ENCODE peak calls at places on chromosomes 4 and X, in nine cellular contexts. One of them, this sample, is unnamed.

GRCh38 chrX:53456254-53456653 is 22.1 kb upstream of the HSD17B10 start:
- DNase-seq in fibroblast of lung: peak; percentile 48
- DNase-seq in WTC11: no peak
- DNase-seq in Karpas-422: no peak
- DNase-seq in SJSA1: peak; percentile 49
- DNase-seq in left lung: no peak
- DNase-seq in NB4: peak; percentile 45
- DNase-seq in GM23248: peak; percentile 78
- DNase-seq in RWPE2: no peak
- DNase-seq in this sample: no peak

GRCh38 chrX:123846598-123847038 is 13.2 kb upstream of the XIAP start:
- DNase-seq in fibroblast of lung: peak; percentile 61
- DNase-seq in WTC11: no peak
- DNase-seq in Karpas-422: no peak
- DNase-seq in SJSA1: no peak
- DNase-seq in left lung: no peak
- DNase-seq in NB4: no peak
- DNase-seq in GM23248: peak; percentile 66
- DNase-seq in RWPE2: no peak
- DNase-seq in this sample: no peak

GRCh38 chr4:185640809-185641675 is 105.7 kb upstream of the PDLIM3 start:
- DNase-seq in fibroblast of lung: peak; percentile 88
- DNase-seq in WTC11: no peak
- DNase-seq in Karpas-422: peak; percentile 64
- DNase-seq in SJSA1: peak; percentile 47
- DNase-seq in left lung: no peak
- DNase-seq in NB4: peak; percentile 57
- DNase-seq in GM23248: peak; percentile 86
- DNase-seq in RWPE2: no peak
- DNase-seq in this sample: peak; percentile 19

GRCh38 chr4:109818268-109818667 is 2.7 kb downstream of the GAR1 start:
- DNase-seq in fibroblast of lung: no peak
- DNase-seq in WTC11: no peak
- DNase-seq in Karpas-422: no peak
- DNase-seq in SJSA1: no peak
- DNase-seq in left lung: no peak
- DNase-seq in NB4: no peak
- DNase-seq in GM23248: no peak
- DNase-seq in RWPE2: no peak
- DNase-seq in this sample: no peak

GRCh38 chrX:30663317-30663716 is 10.1 kb downstream of the GK start:
- DNase-seq in fibroblast of lung: no peak
- DNase-seq in WTC11: no peak
- DNase-seq in Karpas-422: no peak
- DNase-seq in SJSA1: no peak
- DNase-seq in left lung: no peak
- DNase-seq in NB4: no peak
- DNase-seq in GM23248: no peak
- DNase-seq in RWPE2: no peak
- DNase-seq in this sample: no peak

GRCh38 chr4:130403221-130403620 is 1307.3 kb downstream of the C4orf33 start:
- DNase-seq in fibroblast of lung: no peak
- DNase-seq in WTC11: no peak
- DNase-seq in Karpas-422: no peak
- DNase-seq in SJSA1: no peak
- DNase-seq in left lung: no peak
- DNase-seq in NB4: no peak
- DNase-seq in GM23248: no peak
- DNase-seq in RWPE2: no peak
- DNase-seq in this sample: no peak

GRCh38 chr4:85607624-85608023 is 132.7 kb downstream of the ARHGAP24 start:
- DNase-seq in fibroblast of lung: no peak
- DNase-seq in WTC11: no peak
- DNase-seq in Karpas-422: peak; percentile 90
- DNase-seq in SJSA1: no peak
- DNase-seq in left lung: no peak
- DNase-seq in NB4: no peak
- DNase-seq in GM23248: no peak
- DNase-seq in RWPE2: no peak
- DNase-seq in this sample: no peak

GRCh38 chrX:16239211-16239610 is 71.9 kb downstream of the MAGEB17 start:
- DNase-seq in fibroblast of lung: peak; percentile 61
- DNase-seq in WTC11: no peak
- DNase-seq in Karpas-422: no peak
- DNase-seq in SJSA1: peak; percentile 42
- DNase-seq in left lung: no peak
- DNase-seq in NB4: no peak
- DNase-seq in GM23248: peak; percentile 64
- DNase-seq in RWPE2: peak; percentile 48
- DNase-seq in this sample: no peak

GRCh38 chr4:36165256-36166005 is 78.9 kb downstream of the ARAP2 start:
- DNase-seq in fibroblast of lung: peak; percentile 17
- DNase-seq in WTC11: no peak
- DNase-seq in Karpas-422: no peak
- DNase-seq in SJSA1: no peak
- DNase-seq in left lung: no peak
- DNase-seq in NB4: no peak
- DNase-seq in GM23248: no peak
- DNase-seq in RWPE2: no peak
- DNase-seq in this sample: no peak

GRCh38 chr4:165055601-165056000 is 1.9 kb downstream of the TRIM75 start:
- DNase-seq in fibroblast of lung: no peak
- DNase-seq in WTC11: no peak
- DNase-seq in Karpas-422: no peak
- DNase-seq in SJSA1: no peak
- DNase-seq in left lung: no peak
- DNase-seq in NB4: no peak
- DNase-seq in GM23248: no peak
- DNase-seq in RWPE2: no peak
- DNase-seq in this sample: no peak

GRCh38 chr4:1809754-1810502 is 16.8 kb downstream of the FGFR3 start:
- DNase-seq in fibroblast of lung: peak; percentile 57
- DNase-seq in WTC11: peak; percentile 90
- DNase-seq in Karpas-422: peak; percentile 92
- DNase-seq in SJSA1: peak; percentile 36
- DNase-seq in left lung: peak; percentile 91
- DNase-seq in NB4: peak; percentile 91
- DNase-seq in GM23248: peak; percentile 71
- DNase-seq in RWPE2: no peak
- DNase-seq in this sample: peak; percentile 49

GRCh38 chr4:139642364-139642763 is 23.3 kb upstream of the MGST2 start:
- DNase-seq in fibroblast of lung: peak; percentile 74
- DNase-seq in WTC11: no peak
- DNase-seq in Karpas-422: no peak
- DNase-seq in SJSA1: no peak
- DNase-seq in left lung: no peak
- DNase-seq in NB4: no peak
- DNase-seq in GM23248: peak; percentile 73
- DNase-seq in RWPE2: no peak
- DNase-seq in this sample: no peak

GRCh38 chrX:155611302-155611701 is 1.4 kb downstream of the TMLHE start:
- DNase-seq in fibroblast of lung: no peak
- DNase-seq in WTC11: no peak
- DNase-seq in Karpas-422: no peak
- DNase-seq in SJSA1: no peak
- DNase-seq in left lung: no peak
- DNase-seq in NB4: peak; percentile 22
- DNase-seq in GM23248: peak; percentile 0
- DNase-seq in RWPE2: no peak
- DNase-seq in this sample: no peak

GRCh38 chrX:34585561-34585960 is 71.5 kb downstream of the TMEM47 start:
- DNase-seq in fibroblast of lung: no peak
- DNase-seq in WTC11: no peak
- DNase-seq in Karpas-422: no peak
- DNase-seq in SJSA1: no peak
- DNase-seq in left lung: no peak
- DNase-seq in NB4: no peak
- DNase-seq in GM23248: no peak
- DNase-seq in RWPE2: no peak
- DNase-seq in this sample: no peak

GRCh38 chr4:1172971-1173757 is 781 bp upstream of the SPON2 start:
- DNase-seq in fibroblast of lung: peak; percentile 90
- DNase-seq in WTC11: no peak
- DNase-seq in Karpas-422: no peak
- DNase-seq in SJSA1: no peak
- DNase-seq in left lung: peak; percentile 67
- DNase-seq in NB4: no peak
- DNase-seq in GM23248: peak; percentile 66
- DNase-seq in RWPE2: no peak
- DNase-seq in this sample: no peak

GRCh38 chr4:176363072-176363471 is 43.3 kb downstream of the SPCS3 start:
- DNase-seq in fibroblast of lung: no peak
- DNase-seq in WTC11: no peak
- DNase-seq in Karpas-422: no peak
- DNase-seq in SJSA1: no peak
- DNase-seq in left lung: no peak
- DNase-seq in NB4: no peak
- DNase-seq in GM23248: no peak
- DNase-seq in RWPE2: no peak
- DNase-seq in this sample: no peak

GRCh38 chr4:26953361-26953760 is 92.7 kb downstream of the STIM2 start:
- DNase-seq in fibroblast of lung: no peak
- DNase-seq in WTC11: no peak
- DNase-seq in Karpas-422: no peak
- DNase-seq in SJSA1: no peak
- DNase-seq in left lung: no peak
- DNase-seq in NB4: no peak
- DNase-seq in GM23248: no peak
- DNase-seq in RWPE2: no peak
- DNase-seq in this sample: no peak

GRCh38 chrX:120000490-120001246 is 57.1 kb upstream of the NKAP start:
- DNase-seq in fibroblast of lung: no peak
- DNase-seq in WTC11: peak; percentile 21
- DNase-seq in Karpas-422: no peak
- DNase-seq in SJSA1: no peak
- DNase-seq in left lung: no peak
- DNase-seq in NB4: no peak
- DNase-seq in GM23248: peak; percentile 46
- DNase-seq in RWPE2: no peak
- DNase-seq in this sample: no peak

GRCh38 chr4:130178106-130178505 is 1082.2 kb downstream of the C4orf33 start:
- DNase-seq in fibroblast of lung: no peak
- DNase-seq in WTC11: no peak
- DNase-seq in Karpas-422: no peak
- DNase-seq in SJSA1: no peak
- DNase-seq in left lung: no peak
- DNase-seq in NB4: no peak
- DNase-seq in GM23248: no peak
- DNase-seq in RWPE2: no peak
- DNase-seq in this sample: no peak

GRCh38 chr4:140877781-140878180 is 121.6 kb upstream of the TBC1D9 start:
- DNase-seq in fibroblast of lung: no peak
- DNase-seq in WTC11: no peak
- DNase-seq in Karpas-422: no peak
- DNase-seq in SJSA1: no peak
- DNase-seq in left lung: no peak
- DNase-seq in NB4: no peak
- DNase-seq in GM23248: no peak
- DNase-seq in RWPE2: no peak
- DNase-seq in this sample: no peak

GRCh38 chr4:185626798-185627197 is 91.5 kb upstream of the PDLIM3 start:
- DNase-seq in fibroblast of lung: no peak
- DNase-seq in WTC11: no peak
- DNase-seq in Karpas-422: no peak
- DNase-seq in SJSA1: no peak
- DNase-seq in left lung: no peak
- DNase-seq in NB4: no peak
- DNase-seq in GM23248: no peak
- DNase-seq in RWPE2: no peak
- DNase-seq in this sample: no peak

GRCh38 chr4:185587444-185588161 is 52.3 kb upstream of the PDLIM3 start:
- DNase-seq in fibroblast of lung: peak; percentile 53
- DNase-seq in WTC11: peak; percentile 80
- DNase-seq in Karpas-422: no peak
- DNase-seq in SJSA1: no peak
- DNase-seq in left lung: no peak
- DNase-seq in NB4: no peak
- DNase-seq in GM23248: no peak
- DNase-seq in RWPE2: no peak
- DNase-seq in this sample: no peak

GRCh38 chrX:12973561-12974216 is 1.2 kb upstream of the TMSB4X start:
- DNase-seq in fibroblast of lung: no peak
- DNase-seq in WTC11: no peak
- DNase-seq in Karpas-422: no peak
- DNase-seq in SJSA1: no peak
- DNase-seq in left lung: peak; percentile 70
- DNase-seq in NB4: peak; percentile 66
- DNase-seq in GM23248: no peak
- DNase-seq in RWPE2: no peak
- DNase-seq in this sample: no peak

GRCh38 chrX:40012800-40013682 is 84.7 kb downstream of the BCOR start:
- DNase-seq in fibroblast of lung: peak; percentile 64
- DNase-seq in WTC11: peak; percentile 35
- DNase-seq in Karpas-422: no peak
- DNase-seq in SJSA1: peak; percentile 78
- DNase-seq in left lung: peak; percentile 82
- DNase-seq in NB4: peak; percentile 91
- DNase-seq in GM23248: peak; percentile 78
- DNase-seq in RWPE2: peak; percentile 66
- DNase-seq in this sample: no peak

GRCh38 chr4:158850800-158851644 is 82.2 kb downstream of the FNIP2 start:
- DNase-seq in fibroblast of lung: peak; percentile 64
- DNase-seq in WTC11: no peak
- DNase-seq in Karpas-422: peak; percentile 72
- DNase-seq in SJSA1: peak; percentile 44
- DNase-seq in left lung: no peak
- DNase-seq in NB4: peak; percentile 24
- DNase-seq in GM23248: peak; percentile 57
- DNase-seq in RWPE2: no peak
- DNase-seq in this sample: peak; percentile 5

GRCh38 chr4:131367441-131367840 is 1781.7 kb upstream of the PCDH10 start:
- DNase-seq in fibroblast of lung: no peak
- DNase-seq in WTC11: no peak
- DNase-seq in Karpas-422: no peak
- DNase-seq in SJSA1: no peak
- DNase-seq in left lung: no peak
- DNase-seq in NB4: no peak
- DNase-seq in GM23248: no peak
- DNase-seq in RWPE2: no peak
- DNase-seq in this sample: no peak

GRCh38 chr4:165440415-165440882 is 61.6 kb downstream of the CPE start:
- DNase-seq in fibroblast of lung: peak; percentile 90
- DNase-seq in WTC11: no peak
- DNase-seq in Karpas-422: no peak
- DNase-seq in SJSA1: peak; percentile 52
- DNase-seq in left lung: no peak
- DNase-seq in NB4: no peak
- DNase-seq in GM23248: peak; percentile 65
- DNase-seq in RWPE2: no peak
- DNase-seq in this sample: no peak

GRCh38 chrX:20547649-20548051 is 280.9 kb upstream of the RPS6KA3 start:
- DNase-seq in fibroblast of lung: peak; percentile 74
- DNase-seq in WTC11: no peak
- DNase-seq in Karpas-422: no peak
- DNase-seq in SJSA1: peak; percentile 1
- DNase-seq in left lung: no peak
- DNase-seq in NB4: peak; percentile 35
- DNase-seq in GM23248: peak; percentile 64
- DNase-seq in RWPE2: no peak
- DNase-seq in this sample: no peak

GRCh38 chrX:112636951-112637541 is 42.7 kb downstream of the LHFPL1 start:
- DNase-seq in fibroblast of lung: peak; percentile 57
- DNase-seq in WTC11: no peak
- DNase-seq in Karpas-422: no peak
- DNase-seq in SJSA1: peak; percentile 82
- DNase-seq in left lung: no peak
- DNase-seq in NB4: no peak
- DNase-seq in GM23248: peak; percentile 80
- DNase-seq in RWPE2: no peak
- DNase-seq in this sample: no peak

GRCh38 chrX:15956684-15957083 is 102.1 kb upstream of the AP1S2 start:
- DNase-seq in fibroblast of lung: no peak
- DNase-seq in WTC11: no peak
- DNase-seq in Karpas-422: no peak
- DNase-seq in SJSA1: peak; percentile 10
- DNase-seq in left lung: no peak
- DNase-seq in NB4: no peak
- DNase-seq in GM23248: peak; percentile 45
- DNase-seq in RWPE2: no peak
- DNase-seq in this sample: no peak

GRCh38 chr4:144371479-144371878 is 231.0 kb upstream of the GYPA start:
- DNase-seq in fibroblast of lung: no peak
- DNase-seq in WTC11: no peak
- DNase-seq in Karpas-422: no peak
- DNase-seq in SJSA1: no peak
- DNase-seq in left lung: no peak
- DNase-seq in NB4: no peak
- DNase-seq in GM23248: no peak
- DNase-seq in RWPE2: no peak
- DNase-seq in this sample: no peak